ENCODE peak calls at places on chromosomes 16 and 17, in ten cellular contexts. Y, G, Q, D, S, K, N, V, X and L are unnamed samples. For H3K9me3, the result is how much of the 10 kb centered on the place peaks cover.

GRCh38 chr17:82787081-82787848 is 35.4 kb downstream of the TBCD start:
- DNase-seq in Y (peak), G (no peak), Q (no peak), D (no peak), S (no peak), K (no peak), N (peak), V (no peak), X (no peak), L (no peak)

GRCh38 chr17:18038149-18038850 is 668 bp downstream of the ATPAF2 start:
- DNase-seq in Y (no peak), G (no peak), Q (no peak), D (no peak), S (no peak), K (no peak), N (no peak), V (no peak), X (no peak), L (no peak)

GRCh38 chr17:63573634-63574033 is 23.4 kb downstream of the DCAF7 start:
- DNase-seq in Y (no peak), G (no peak), Q (no peak), D (no peak), S (no peak), K (no peak), N (no peak), V (peak), X (no peak), L (no peak)

GRCh38 chr16:88799569-88800276 is 3.9 kb upstream of the CDT1 start:
- DNase-seq in Y (no peak), G (peak), Q (no peak), D (no peak), S (no peak), K (no peak), N (no peak), V (no peak), X (no peak), L (no peak)

GRCh38 chr17:30429155-30429554 is 48.1 kb upstream of the GOSR1 start:
- DNase-seq in Y (peak), G (no peak), Q (no peak), D (no peak), S (no peak), K (no peak), N (no peak), V (no peak), X (no peak), L (no peak)

GRCh38 chr17:72734611-72735010 is 357.9 kb downstream of the SLC39A11 start:
- DNase-seq in Y (no peak), G (no peak), Q (no peak), D (no peak), S (no peak), K (no peak), N (no peak), V (no peak), X (no peak), L (no peak)

GRCh38 chr17:38926290-38927070 is 1.1 kb downstream of the LASP1NB start:
- DNase-seq in Y (peak), G (no peak), Q (no peak), D (peak), S (peak), K (no peak), N (no peak), V (no peak), X (no peak), L (no peak)

GRCh38 chr16:7513429-7513828 is 180.8 kb downstream of the RBFOX1 start:
- DNase-seq in Y (no peak), G (peak), Q (no peak), D (peak), S (no peak), K (no peak), N (no peak), V (peak), X (peak), L (no peak)

GRCh38 chr16:60684002-60684401 is 1352.2 kb downstream of the CDH8 start:
- DNase-seq in Y (no peak), G (no peak), Q (no peak), D (no peak), S (no peak), K (no peak), N (no peak), V (no peak), X (no peak), L (no peak)

GRCh38 chr16:27264151-27264550 is 4.4 kb downstream of the NSMCE1 start:
- DNase-seq in Y (peak), G (no peak), Q (no peak), D (no peak), S (no peak), K (no peak), N (no peak), V (no peak), X (no peak), L (no peak)

GRCh38 chr17:73969956-73970355 is 233.5 kb upstream of the RPL38 start:
- DNase-seq in Y (no peak), G (no peak), Q (no peak), D (peak), S (no peak), K (no peak), N (peak), V (no peak), X (peak), L (no peak)

GRCh38 chr17:32383926-32384434 is 34.0 kb downstream of the ZNF207 start:
- DNase-seq in Y (no peak), G (no peak), Q (no peak), D (no peak), S (no peak), K (no peak), N (no peak), V (no peak), X (no peak), L (no peak)

GRCh38 chr17:21036361-21036881 is 6.4 kb downstream of the USP22 start:
- DNase-seq in Y (peak), G (no peak), Q (no peak), D (no peak), S (no peak), K (no peak), N (no peak), V (no peak), X (no peak), L (no peak)

GRCh38 chr17:50348522-50349240 is 2.8 kb downstream of the XYLT2 start:
- DNase-seq in Y (peak), G (peak), Q (no peak), D (no peak), S (peak), K (no peak), N (peak), V (no peak), X (no peak), L (no peak)

GRCh38 chr16:8551388-8552332 is 38.7 kb downstream of the TMEM114 start:
- DNase-seq in Y (no peak), G (no peak), Q (no peak), D (no peak), S (no peak), K (no peak), N (no peak), V (no peak), X (no peak), L (no peak)

GRCh38 chr17:2709173-2709661 is 2.3 kb downstream of the CLUH start:
- DNase-seq in Y (no peak), G (no peak), Q (no peak), D (peak), S (peak), K (peak), N (peak), V (peak), X (no peak), L (no peak)

GRCh38 chr17:1532836-1533602 is 16.6 kb upstream of the INPP5K start:
- DNase-seq in Y (no peak), G (peak), Q (no peak), D (peak), S (no peak), K (no peak), N (no peak), V (peak), X (peak), L (peak)

GRCh38 chr16:56370836-56371235 is 54.5 kb downstream of the AMFR start:
- DNase-seq in Y (no peak), G (no peak), Q (no peak), D (no peak), S (peak), K (no peak), N (no peak), V (peak), X (no peak), L (no peak)

GRCh38 chr17:74245145-74245817 is 28.8 kb upstream of the DNAI2 start:
- DNase-seq in Y (no peak), G (peak), Q (no peak), D (no peak), S (no peak), K (no peak), N (no peak), V (no peak), X (peak), L (no peak)

GRCh38 chr17:31696184-31696602 is 162.9 kb downstream of the COPRS start:
- DNase-seq in Y (peak), G (peak), Q (peak), D (peak), S (peak), K (peak), N (peak), V (no peak), X (peak), L (no peak)

GRCh38 chr17:80164185-80164584 is 5.6 kb upstream of the CARD14 start:
- DNase-seq in Y (no peak), G (no peak), Q (no peak), D (no peak), S (no peak), K (no peak), N (no peak), V (no peak), X (no peak), L (no peak)

GRCh38 chr17:81037783-81038733 is 3.1 kb downstream of the BAIAP2 start:
- DNase-seq in Y (no peak), G (peak), Q (no peak), D (peak), S (peak), K (no peak), N (no peak), V (no peak), X (no peak), L (no peak)

GRCh38 chr16:63447121-63447520 is 1410.9 kb upstream of the CDH8 start:
- DNase-seq in Y (no peak), G (no peak), Q (no peak), D (no peak), S (no peak), K (no peak), N (no peak), V (no peak), X (no peak), L (no peak)

GRCh38 chr17:79615926-79616325 is 5.1 kb upstream of the RBFOX3 start:
- DNase-seq in Y (no peak), G (peak), Q (no peak), D (no peak), S (no peak), K (no peak), N (peak), V (no peak), X (no peak), L (no peak)

GRCh38 chr17:34620458-34620857 is 41.1 kb downstream of the TMEM132E start:
- DNase-seq in Y (no peak), G (no peak), Q (no peak), D (no peak), S (no peak), K (no peak), N (no peak), V (no peak), X (no peak), L (no peak)

GRCh38 chr16:11257131-11257938 is 1.3 kb upstream of the SOCS1 start:
- DNase-seq in Y (peak), G (peak), Q (peak), D (peak), S (peak), K (peak), N (peak), V (peak), X (peak), L (no peak)

GRCh38 chr17:16281351-16281750 is 64.3 kb downstream of the PIGL start:
- DNase-seq in Y (peak), G (no peak), Q (no peak), D (no peak), S (no peak), K (no peak), N (no peak), V (no peak), X (no peak), L (no peak)

GRCh38 chr17:73598131-73598680 is 46.0 kb downstream of the SDK2 start:
- DNase-seq in Y (no peak), G (no peak), Q (no peak), D (no peak), S (no peak), K (no peak), N (no peak), V (no peak), X (no peak), L (no peak)

GRCh38 chr16:72895951-72896350 is 152.0 kb downstream of the ZFHX3 start:
- DNase-seq in Y (no peak), G (no peak), Q (no peak), D (no peak), S (no peak), K (no peak), N (peak), V (no peak), X (no peak), L (no peak)

GRCh38 chr17:5000237-5000639 is 2.5 kb downstream of the KIF1C start:
- DNase-seq in Y (no peak), G (no peak), Q (peak), D (no peak), S (peak), K (peak), N (peak), V (no peak), X (no peak), L (no peak)

GRCh38 chr17:2087597-2088211 is 32.8 kb downstream of the HIC1 start:
- DNase-seq in Y (peak), G (no peak), Q (no peak), D (no peak), S (no peak), K (peak), N (peak), V (no peak), X (no peak), L (no peak)

GRCh38 chr16:84088695-84089395 is 27.9 kb downstream of the MBTPS1 start:
- DNase-seq in Y (no peak), G (no peak), Q (peak), D (no peak), S (peak), K (peak), N (no peak), V (peak), X (no peak), L (peak)

GRCh38 chr17:80938556-80938955 is 53.1 kb upstream of the CHMP6 start:
- DNase-seq in Y (peak), G (no peak), Q (no peak), D (no peak), S (no peak), K (no peak), N (no peak), V (no peak), X (no peak), L (peak)

GRCh38 chr17:68381076-68381900 is 76.0 kb downstream of the WIPI1 start:
- DNase-seq in Y (peak), G (no peak), Q (no peak), D (no peak), S (peak), K (no peak), N (peak), V (peak), X (no peak), L (no peak)

GRCh38 chr16:29926675-29927522 is 873 bp upstream of the KCTD13 start:
- DNase-seq in Y (peak), G (no peak), Q (peak), D (peak), S (no peak), K (peak), N (peak), V (peak), X (peak), L (no peak)

GRCh38 chr16:52238710-52239109 is 308.2 kb downstream of the TOX3 start:
- DNase-seq in Y (no peak), G (no peak), Q (no peak), D (no peak), S (no peak), K (no peak), N (no peak), V (no peak), X (no peak), L (no peak)

GRCh38 chr17:42060231-42060630 is 9.8 kb upstream of the C17orf113 start:
- DNase-seq in Y (no peak), G (no peak), Q (no peak), D (no peak), S (no peak), K (peak), N (no peak), V (no peak), X (no peak), L (no peak)

GRCh38 chr16:3401719-3402397 is 843 bp downstream of the ZNF174 start:
- DNase-seq in Y (peak), G (peak), Q (no peak), D (peak), S (no peak), K (no peak), N (no peak), V (peak), X (peak), L (no peak)

GRCh38 chr16:3400446-3400778 is 392 bp downstream of the ZSCAN32 start:
- DNase-seq in Y (no peak), G (no peak), Q (no peak), D (no peak), S (no peak), K (no peak), N (no peak), V (no peak), X (no peak), L (no peak)

DNA sequence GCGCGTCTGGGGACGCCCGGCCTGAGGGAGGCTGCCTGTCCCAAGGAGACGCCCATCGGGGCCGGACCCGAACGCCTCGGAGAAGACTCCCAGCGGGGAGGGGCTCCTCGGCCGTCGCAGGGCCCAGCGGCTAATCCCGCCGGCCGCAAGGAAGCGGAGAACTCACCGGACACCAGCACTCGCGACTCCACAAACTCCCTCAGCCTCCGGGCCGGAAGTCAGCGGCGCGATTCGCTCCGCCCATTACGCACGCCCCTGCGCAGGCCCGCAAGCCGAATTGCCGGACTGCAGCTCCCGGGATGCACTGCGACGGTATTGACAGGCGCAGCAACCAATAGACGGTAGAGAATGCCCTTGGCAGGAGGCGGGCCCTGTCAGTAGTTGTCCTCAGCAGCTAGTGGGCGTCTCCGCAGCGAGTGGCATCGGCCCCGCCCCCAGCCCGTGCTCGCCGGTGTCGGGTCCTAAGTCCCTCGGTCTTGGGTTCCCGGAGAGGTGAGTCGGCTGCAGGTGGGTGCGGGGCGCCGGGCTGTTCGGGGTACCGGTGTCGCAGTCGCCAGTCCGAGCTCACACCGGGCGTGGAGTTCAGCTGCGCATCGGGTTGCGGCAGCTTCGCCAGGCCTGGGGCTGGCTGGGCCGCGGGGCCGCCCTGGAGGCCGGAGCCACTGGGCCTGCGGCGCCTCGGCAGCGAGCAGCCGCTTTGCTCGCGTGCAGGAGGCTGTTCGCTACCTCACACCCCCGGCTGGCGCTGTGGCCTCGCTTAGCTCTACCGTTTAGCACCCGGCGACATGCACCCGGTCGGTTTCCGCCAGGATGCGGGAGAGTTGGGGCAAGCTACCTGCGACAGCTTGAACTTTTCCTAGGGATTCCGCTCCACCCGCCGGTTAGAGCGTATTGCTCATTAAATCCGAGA is at the start of the genes ZNF174 and ZSCAN32:
- DNase-seq in Y (peak), G (peak), Q (peak), D (peak), S (peak), K (peak), N (peak), V (peak), X (peak), L (peak)
- TF ChIP-seq CTCF in Y (no peak), G (no peak), Q (no peak), D (no peak), S (no peak), K (no peak), N (no peak), V (no peak), X (no peak), L (no peak)

DNA sequence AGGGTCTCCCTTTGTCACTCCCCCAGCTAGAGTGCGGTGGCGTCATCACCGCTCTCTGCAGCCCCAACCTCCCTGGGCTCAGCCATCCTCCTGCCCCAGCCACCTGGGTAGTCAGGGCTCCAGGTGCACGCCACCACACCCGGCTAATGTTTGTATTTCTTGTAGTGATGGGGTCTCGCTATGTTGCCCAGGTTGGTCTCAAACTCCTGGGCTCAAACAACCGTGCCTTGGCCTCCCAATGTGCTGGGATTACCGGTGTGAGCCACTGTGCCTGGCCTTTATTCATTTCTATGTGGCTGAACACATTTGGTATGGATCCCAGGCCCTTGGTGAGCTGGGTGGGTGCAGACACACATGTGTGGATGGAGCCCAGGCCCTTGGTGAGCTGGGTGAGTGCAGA is 36.9 kb downstream of the SOX8 start:
- DNase-seq in Y (no peak), G (no peak), Q (no peak), D (no peak), S (no peak), K (no peak), N (no peak), V (no peak), X (no peak), L (no peak)
- H3K27ac ChIP-seq in Y (no peak), G (no peak), Q (no peak), D (no peak), S (no peak), K (no peak), N (peak), V (no peak), X (peak), L (no peak)

GRCh38 chr16:79008869-79009179 is 591.7 kb downstream of the MAF start:
- DNase-seq in Y (no peak), G (no peak), Q (no peak), D (no peak), S (no peak), K (no peak), N (no peak), V (no peak), X (no peak), L (no peak)

GRCh38 chr16:79006762-79007161 is 593.8 kb downstream of the MAF start:
- DNase-seq in Y (no peak), G (no peak), Q (no peak), D (no peak), S (no peak), K (no peak), N (no peak), V (no peak), X (no peak), L (no peak)

GRCh38 chr16:79006206-79006605 is 594.3 kb downstream of the MAF start:
- DNase-seq in Y (no peak), G (no peak), Q (no peak), D (no peak), S (no peak), K (no peak), N (no peak), V (no peak), X (no peak), L (no peak)

GRCh38 chr16:79008036-79008868 is 592.3 kb downstream of the MAF start:
- DNase-seq in Y (no peak), G (no peak), Q (no peak), D (no peak), S (no peak), K (no peak), N (no peak), V (no peak), X (no peak), L (no peak)

GRCh38 chr16:79007614-79008013 is 592.9 kb downstream of the MAF start:
- DNase-seq in Y (no peak), G (no peak), Q (no peak), D (no peak), S (no peak), K (no peak), N (no peak), V (no peak), X (no peak), L (no peak)
- H3K9me3 ChIP-seq in Y (under half), G (under half), Q (under half), D (under half), S (under half), K (under half), N (under half), V (under half), X (under half), L (under half)

GRCh38 chr17:75845058-75845711 is 981 bp upstream of the UNC13D start:
- DNase-seq in Y (peak), G (peak), Q (peak), D (peak), S (peak), K (peak), N (peak), V (peak), X (peak), L (peak)
- TF ChIP-seq CTCF in Y (peak), G (peak), Q (peak), D (peak), S (peak), K (peak), N (peak), V (peak), X (peak), L (peak)

GRCh38 chr16:34802396-34802795 is 1343.0 kb downstream of the TP53TG3F start:
- DNase-seq in Y (no peak), G (no peak), Q (no peak), D (no peak), S (no peak), K (no peak), N (no peak), V (no peak), X (no peak), L (no peak)
- H3K27ac ChIP-seq in Y (no peak), G (no peak), Q (no peak), D (no peak), S (no peak), K (no peak), N (no peak), V (no peak), X (no peak), L (no peak)